ENCODE peak calls at places on chromosome X, in nine cellular contexts. G is endodermal cell, D is IMR-90, L is fibroblast of lung, T is HepG2, Y is H9, A is mammary epithelial cell, E is trophoblast cell, H is SK-N-SH. R is an unnamed sample.

GRCh38 chrX:143306991-143307965 is 210.0 kb downstream of the SPANXN3 start:
- DNase-seq in G (no peak), D (no peak), L (no peak), T (no peak), Y (no peak), A (no peak), E (peak; percentile 14), H (no peak), R (peak; percentile 83)

GRCh38 chrX:51899741-51900140 is 6.3 kb downstream of the MAGED1 start:
- DNase-seq in G (no peak), D (peak; percentile 45), L (peak; percentile 77), T (no peak), Y (no peak), A (no peak), E (peak; percentile 88), H (no peak), R (no peak)

GRCh38 chrX:28659269-28659668 is 72.0 kb downstream of the IL1RAPL1 start:
- DNase-seq in G (peak; percentile 52), D (no peak), L (no peak), T (no peak), Y (peak; percentile 39), A (no peak), E (peak; percentile 9), H (no peak), R (peak; percentile 17)

GRCh38 chrX:24838624-24839023 is 144.9 kb downstream of the POLA1 start:
- DNase-seq in G (no peak), D (peak; percentile 50), L (peak; percentile 23), T (no peak), Y (no peak), A (peak; percentile 6), E (peak; percentile 76), H (peak; percentile 7), R (peak; percentile 21)

GRCh38 chrX:138745215-138745614 is 33.7 kb upstream of the FGF13 start:
- DNase-seq in G (peak; percentile 64), D (peak; percentile 60), L (peak; percentile 37), T (peak; percentile 12), Y (no peak), A (peak; percentile 36), E (peak; percentile 75), H (peak; percentile 14), R (peak; percentile 36)

GRCh38 chrX:150184487-150184886 is 178.6 kb upstream of the MAMLD1 start:
- DNase-seq in G (no peak), D (peak; percentile 36), L (peak; percentile 43), T (no peak), Y (no peak), A (peak; percentile 50), E (no peak), H (no peak), R (no peak)

GRCh38 chrX:323721-324628 is 5.4 kb upstream of the GTPBP6 start:
- DNase-seq in G (peak; percentile 88), D (peak; percentile 58), L (peak; percentile 81), T (peak; percentile 68), Y (peak; percentile 82), A (peak; percentile 86), E (peak; percentile 72), H (peak; percentile 66), R (no peak)

GRCh38 chrX:13473666-13474516 is 95.5 kb upstream of the EGFL6 start:
- DNase-seq in G (no peak), D (peak; percentile 40), L (peak; percentile 34), T (no peak), Y (no peak), A (no peak), E (no peak), H (no peak), R (no peak)

GRCh38 chrX:138191998-138192397 is 519.5 kb downstream of the FGF13 start:
- DNase-seq in G (peak; percentile 71), D (peak; percentile 19), L (peak; percentile 22), T (peak; percentile 4), Y (peak; percentile 29), A (peak; percentile 5), E (peak; percentile 46), H (peak; percentile 1), R (no peak)

GRCh38 chrX:31092476-31092875 is 20.6 kb upstream of the FTHL17 start:
- DNase-seq in G (no peak), D (no peak), L (peak; percentile 3), T (no peak), Y (no peak), A (peak; percentile 20), E (no peak), H (no peak), R (no peak)

GRCh38 chrX:13123857-13124345 is 79.5 kb upstream of the FAM9C start:
- DNase-seq in G (no peak), D (peak; percentile 85), L (peak; percentile 81), T (peak; percentile 46), Y (no peak), A (no peak), E (no peak), H (no peak), R (no peak)

GRCh38 chrX:8864151-8864550 is 63.0 kb upstream of the FAM9A start:
- DNase-seq in G (no peak), D (no peak), L (no peak), T (no peak), Y (no peak), A (no peak), E (no peak), H (peak; percentile 16), R (no peak)

GRCh38 chrX:153763298-153763932 is 634 bp upstream of the PLXNB3 start:
- DNase-seq in G (no peak), D (no peak), L (no peak), T (peak; percentile 45), Y (no peak), A (no peak), E (no peak), H (no peak), R (no peak)
- H3K4me1 ChIP-seq in G (no peaks in the 10 kb centered on the region), D (peaks cover 17% of the 10 kb centered on the region), L (peaks cover 3% of the 10 kb centered on the region), T (peaks cover 37% of the 10 kb centered on the region), Y (no peaks in the 10 kb centered on the region), A (peaks cover 30% of the 10 kb centered on the region), E (no peaks in the 10 kb centered on the region), H (peaks cover 2% of the 10 kb centered on the region), R (no peaks in the 10 kb centered on the region)

DNA sequence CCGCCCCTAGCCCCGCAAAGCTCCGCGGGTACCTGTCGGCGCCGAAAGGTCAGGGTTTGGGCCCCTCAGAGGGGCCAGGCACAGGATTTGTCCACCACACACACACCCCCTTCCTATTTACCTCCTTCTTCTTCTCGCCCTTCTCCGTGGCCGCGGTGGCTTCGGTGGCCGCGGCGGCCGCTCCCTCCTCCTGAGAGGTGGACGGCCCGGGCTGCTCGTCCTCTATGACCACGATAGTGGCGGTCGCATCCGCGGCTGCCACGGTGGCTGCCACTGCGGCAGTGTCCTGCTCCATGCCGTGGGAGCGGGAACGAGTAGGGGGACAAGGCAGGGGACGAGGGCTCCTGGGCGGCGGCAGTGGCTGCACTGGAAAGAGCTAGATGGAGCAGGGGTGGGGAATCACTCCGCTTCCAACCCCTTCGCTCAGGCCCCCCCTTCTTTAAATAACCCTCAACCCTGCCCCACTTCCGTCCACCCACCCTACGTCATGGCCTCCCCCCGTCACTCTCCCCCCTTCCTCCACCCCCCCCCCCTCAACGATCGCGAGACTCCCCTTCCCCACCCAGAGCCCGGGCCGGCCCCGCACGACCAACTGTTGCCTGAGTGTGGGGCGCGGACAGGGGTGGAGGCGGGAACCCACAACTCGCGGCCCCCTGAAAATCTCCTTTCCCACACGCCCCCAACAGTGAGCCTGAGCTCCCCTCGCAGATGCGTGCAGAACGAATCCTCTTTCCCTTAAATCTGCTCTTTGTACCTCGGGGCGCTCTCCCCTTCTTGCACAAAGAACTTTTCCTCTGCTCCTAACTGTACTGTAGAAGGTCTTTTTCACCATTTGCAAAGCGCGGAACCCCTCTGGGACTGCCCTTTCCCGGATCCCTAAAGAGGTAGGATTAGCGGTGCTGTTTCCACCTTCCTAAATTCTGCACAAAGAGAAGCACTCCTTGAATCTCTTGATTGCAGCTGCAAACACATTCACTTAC is at the start of gene SMARCA1:
- DNase-seq in G (peak; percentile 75), D (peak; percentile 63), L (peak; percentile 70), T (peak; percentile 65), Y (peak; percentile 63), A (no peak), E (peak; percentile 23), H (peak; percentile 91), R (peak; percentile 24)
- H3K9ac ChIP-seq in G (peak within 1 kb of the TSS; percentile 78), D (peak within 1 kb of the TSS; percentile 88), L (peak within 1 kb of the TSS; percentile 85), T (peak within 1 kb of the TSS; percentile 97), Y (peak within 1 kb of the TSS; percentile 86), A (peak within 1 kb of the TSS; percentile 40), E (peak within 1 kb of the TSS; percentile 84), H (peak within 1 kb of the TSS; percentile 92), R (peak within 1 kb of the TSS; percentile 5)

GRCh38 chrX:110081740-110082139 is 78.8 kb downstream of the TMEM164 start:
- DNase-seq in G (no peak), D (peak; percentile 28), L (peak; percentile 61), T (no peak), Y (no peak), A (peak; percentile 72), E (no peak), H (no peak), R (no peak)

GRCh38 chrX:110086162-110086915 is 83.4 kb downstream of the TMEM164 start:
- DNase-seq in G (no peak), D (peak; percentile 73), L (peak; percentile 45), T (peak; percentile 73), Y (no peak), A (no peak), E (no peak), H (no peak), R (no peak)

GRCh38 chrX:110086916-110087484 is 84.1 kb downstream of the TMEM164 start:
- DNase-seq in G (no peak), D (peak; percentile 96), L (peak; percentile 95), T (peak; percentile 12), Y (no peak), A (peak; percentile 88), E (peak; percentile 75), H (no peak), R (no peak)

GRCh38 chrX:110082156-110082555 is 79.2 kb downstream of the TMEM164 start:
- DNase-seq in G (no peak), D (peak; percentile 93), L (peak; percentile 95), T (no peak), Y (no peak), A (peak; percentile 86), E (no peak), H (no peak), R (no peak)

GRCh38 chrX:110081320-110081719 is 78.4 kb downstream of the TMEM164 start:
- DNase-seq in G (no peak), D (no peak), L (no peak), T (no peak), Y (no peak), A (no peak), E (no peak), H (no peak), R (no peak)
- H3K27ac ChIP-seq in G (no peak overlapping the region), D (no peak overlapping the region), L (no peak overlapping the region), T (no peak overlapping the region), Y (no peak overlapping the region), A (peak overlapping the region; percentile 88), E (no peak overlapping the region), H (peak overlapping the region; percentile 82), R (no peak overlapping the region)

DNA sequence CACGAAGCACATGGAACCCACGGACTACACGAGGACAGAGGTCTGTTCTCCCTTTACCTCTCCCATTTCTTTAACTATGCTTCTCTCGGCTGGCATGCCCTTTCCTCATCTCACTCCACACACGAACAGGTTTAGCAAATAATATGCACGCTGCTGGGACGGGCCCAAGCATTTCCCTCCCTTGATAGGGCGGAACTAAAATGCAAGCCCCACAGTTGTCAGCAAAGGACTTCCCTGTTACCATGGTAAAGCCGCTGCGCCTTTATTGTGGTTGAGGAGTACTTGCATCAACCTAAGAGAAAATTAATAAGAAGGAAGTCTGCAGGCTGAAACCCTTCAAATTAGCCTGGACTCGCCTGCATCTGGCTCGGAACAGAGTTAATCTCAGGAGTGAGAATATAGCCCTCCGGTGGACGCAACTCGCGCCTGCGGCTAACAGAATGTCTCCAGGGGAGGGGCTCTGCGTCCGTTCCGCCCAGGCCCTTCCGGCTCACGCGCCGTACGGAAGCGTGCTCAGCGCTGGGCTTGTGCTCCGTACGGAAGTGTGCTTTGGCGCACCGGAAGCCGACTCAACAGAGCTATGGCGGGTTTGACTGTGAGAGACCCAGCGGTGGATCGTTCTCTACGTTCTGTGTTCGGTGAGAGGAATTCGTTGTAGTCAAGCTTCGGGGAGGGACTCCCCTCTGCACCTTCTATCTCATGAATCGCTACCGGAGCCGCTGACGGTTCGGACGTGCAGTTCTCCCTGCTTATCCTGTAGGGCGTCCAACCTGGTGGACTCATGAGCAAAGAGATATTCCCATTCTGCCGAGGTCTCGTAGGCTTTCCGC is at the start of gene CSTF2:
- DNase-seq in G (peak; percentile 90), D (peak; percentile 79), L (peak; percentile 84), T (peak; percentile 71), Y (peak; percentile 81), A (peak; percentile 80), E (peak; percentile 83), H (peak; percentile 76), R (peak; percentile 81)
- H3K4me1 ChIP-seq in G (no peaks in the 10 kb centered on the region), D (no peaks in the 10 kb centered on the region), L (no peaks in the 10 kb centered on the region), T (peaks cover 4% of the 10 kb centered on the region), Y (no peaks in the 10 kb centered on the region), A (no peaks in the 10 kb centered on the region), E (no peaks in the 10 kb centered on the region), H (no peaks in the 10 kb centered on the region), R (no peaks in the 10 kb centered on the region)